ENCODE peak calls at places on chromosomes 12 and 14, in ten cellular contexts. V, H, F, R, U, Q, O, Z, B and A are unnamed samples.

GRCh38 chr12:131862994-131863710 is 31.3 kb upstream of the ULK1 start:
- DNase-seq in U (no peak), O (peak), Q (no peak), F (no peak), H (no peak), V (no peak), Z (no peak), B (no peak), R (no peak), A (peak)

GRCh38 chr12:42426733-42427132 is 100.8 kb downstream of the PPHLN1 start:
- DNase-seq in U (no peak), F (no peak), Q (no peak), O (no peak), V (no peak), R (no peak), B (no peak), H (no peak), Z (peak), A (no peak)

GRCh38 chr14:90519262-90519920 is 122.6 kb downstream of the CALM1 start:
- DNase-seq in Z (no peak), U (no peak), B (no peak), V (no peak), Q (no peak), R (no peak), O (no peak), H (no peak), F (no peak), A (no peak)

GRCh38 chr14:75132374-75133086 is 5.7 kb upstream of the NEK9 start:
- DNase-seq in H (peak), O (peak), U (no peak), F (peak), B (no peak), V (no peak), Z (peak), R (no peak), Q (peak), A (no peak)

GRCh38 chr14:104756477-104757237 is 3.7 kb downstream of the SIVA1 start:
- DNase-seq in V (no peak), O (no peak), R (no peak), Z (no peak), B (no peak), H (no peak), U (no peak), Q (no peak), F (no peak), A (no peak)

GRCh38 chr12:123546281-123546680 is 12.8 kb upstream of the RILPL1 start:
- DNase-seq in Z (peak), H (no peak), F (no peak), O (peak), U (no peak), Q (no peak), B (no peak), R (no peak), V (no peak), A (no peak)

GRCh38 chr12:119328111-119328510 is 6.4 kb upstream of the CCDC60 start:
- DNase-seq in Z (no peak), O (no peak), H (no peak), U (no peak), F (no peak), R (no peak), V (no peak), B (no peak), Q (no peak), A (no peak)

GRCh38 chr12:57754411-57755193 is at the start of gene MARCHF9:
- DNase-seq in B (peak), Q (peak), H (peak), V (peak), R (peak), U (no peak), Z (no peak), F (peak), O (peak), A (no peak)

GRCh38 chr14:50668008-50668851 is at the start of gene SAV1:
- DNase-seq in Q (peak), O (peak), U (peak), H (peak), B (peak), F (peak), R (peak), V (peak), Z (peak), A (peak)

GRCh38 chr14:101253948-101254347 is 307.3 kb upstream of the DIO3 start:
- DNase-seq in U (no peak), R (no peak), H (no peak), B (no peak), V (no peak), Z (no peak), F (no peak), O (no peak), Q (no peak), A (no peak)

GRCh38 chr12:119728437-119728730 is 60.5 kb downstream of the PRKAB1 start:
- DNase-seq in V (no peak), Q (no peak), U (no peak), Z (no peak), R (no peak), B (no peak), F (no peak), H (no peak), O (no peak), A (no peak)

GRCh38 chr12:46489951-46490388 is 117.4 kb upstream of the SLC38A2 start:
- DNase-seq in F (no peak), O (no peak), V (no peak), U (no peak), H (no peak), Z (no peak), R (no peak), B (no peak), Q (no peak), A (no peak)

GRCh38 chr12:49923878-49924610 is 20.3 kb upstream of the FAIM2 start:
- DNase-seq in Q (no peak), Z (no peak), B (no peak), H (no peak), O (no peak), U (no peak), F (no peak), V (no peak), R (peak), A (no peak)

GRCh38 chr12:110349521-110350151 is 53.9 kb downstream of the ANAPC7 start:
- DNase-seq in Z (no peak), U (no peak), B (no peak), V (peak), Q (no peak), O (no peak), F (no peak), H (no peak), R (peak), A (no peak)

GRCh38 chr14:93969082-93969828 is 7.1 kb downstream of the ASB2 start:
- DNase-seq in F (no peak), Z (no peak), H (no peak), V (no peak), U (no peak), B (no peak), Q (no peak), R (no peak), O (no peak), A (no peak)

GRCh38 chr12:65902504-65902903 is 78.2 kb downstream of the HMGA2 start:
- DNase-seq in Q (no peak), H (no peak), V (no peak), O (peak), Z (no peak), F (no peak), R (no peak), B (no peak), U (no peak), A (no peak)

GRCh38 chr14:95464103-95464502 is 52.3 kb downstream of the SYNE3 start:
- DNase-seq in U (no peak), B (no peak), F (no peak), Q (no peak), O (no peak), H (no peak), Z (no peak), V (no peak), R (no peak), A (no peak)

GRCh38 chr14:99201351-99202073 is 70.5 kb downstream of the BCL11B start:
- DNase-seq in R (no peak), F (no peak), Z (no peak), V (no peak), Q (no peak), U (no peak), H (no peak), B (no peak), O (no peak), A (no peak)

GRCh38 chr14:64848239-64848638 is 31.5 kb downstream of the SPTB start:
- DNase-seq in O (no peak), Q (no peak), F (no peak), R (no peak), B (no peak), Z (no peak), V (no peak), U (no peak), H (no peak), A (no peak)

GRCh38 chr14:56268653-56269052 is 150.4 kb downstream of the PELI2 start:
- DNase-seq in Q (no peak), H (no peak), F (no peak), B (no peak), R (no peak), Z (no peak), O (no peak), U (no peak), V (no peak), A (no peak)

GRCh38 chr14:104665663-104666522 is 23.5 kb upstream of the INF2 start:
- DNase-seq in U (no peak), B (peak), O (no peak), Z (no peak), F (no peak), H (no peak), R (peak), Q (peak), V (peak), A (no peak)

GRCh38 chr12:122983789-122984515 is 3.5 kb downstream of the ARL6IP4 start:
- DNase-seq in Z (no peak), F (no peak), H (no peak), R (no peak), B (no peak), U (no peak), Q (no peak), O (no peak), V (no peak), A (no peak)

GRCh38 chr12:46675736-46676135 is 150.1 kb downstream of the SLC38A4 start:
- DNase-seq in H (no peak), Z (no peak), Q (no peak), O (peak), F (peak), R (peak), B (no peak), V (no peak), U (no peak), A (peak)

GRCh38 chr12:92602476-92602875 is 100.3 kb upstream of the PLEKHG7 start:
- DNase-seq in R (no peak), Z (peak), Q (no peak), F (no peak), V (no peak), B (no peak), H (no peak), U (peak), O (peak), A (no peak)

GRCh38 chr12:67082221-67082620 is 186.9 kb upstream of the CAND1 start:
- DNase-seq in F (no peak), O (no peak), Q (no peak), B (no peak), R (no peak), Z (no peak), V (no peak), H (no peak), U (no peak), A (no peak)

GRCh38 chr14:95265106-95266094 is 54.3 kb downstream of the CLMN start:
- DNase-seq in H (no peak), Q (no peak), Z (peak), U (peak), O (peak), F (peak), V (no peak), R (no peak), B (peak), A (no peak)

GRCh38 chr14:34714320-34715107 is at the start of gene CFL2:
- DNase-seq in H (peak), U (no peak), B (peak), Z (peak), R (peak), Q (peak), V (peak), F (peak), O (peak), A (peak)

GRCh38 chr12:123395236-123395635 is 11.3 kb downstream of the KMT5A start:
- DNase-seq in O (no peak), B (no peak), U (no peak), V (no peak), F (no peak), R (no peak), Z (no peak), Q (no peak), H (no peak), A (no peak)

GRCh38 chr12:131695968-131696367 is 14.9 kb upstream of the SFSWAP start:
- DNase-seq in H (no peak), V (no peak), R (no peak), F (no peak), B (no peak), Z (no peak), Q (no peak), U (no peak), O (no peak), A (peak)

GRCh38 chr12:92506891-92507290 is 195.9 kb upstream of the PLEKHG7 start:
- DNase-seq in F (no peak), H (no peak), R (no peak), Q (no peak), U (no peak), O (no peak), Z (no peak), V (no peak), B (no peak), A (no peak)

GRCh38 chr14:36773558-36773957 is 111.9 kb downstream of the PAX9 start:
- DNase-seq in B (no peak), Z (no peak), R (no peak), Q (no peak), O (peak), V (no peak), H (no peak), F (no peak), U (no peak), A (no peak)

GRCh38 chr12:49389092-49389703 is 21.9 kb downstream of the SPATS2 start:
- DNase-seq in B (peak), V (peak), F (peak), O (no peak), Z (no peak), H (peak), Q (no peak), R (peak), U (no peak), A (no peak)

GRCh38 chr14:91303091-91303923 is 58.8 kb upstream of the GPR68 start:
- DNase-seq in U (no peak), V (no peak), H (peak), Q (no peak), F (peak), Z (no peak), O (no peak), B (no peak), R (peak), A (no peak)

GRCh38 chr14:105201928-105202513 is 20.9 kb upstream of the NUDT14 start:
- DNase-seq in V (peak), Z (no peak), Q (no peak), U (no peak), B (no peak), O (no peak), R (peak), H (no peak), F (no peak), A (no peak)

GRCh38 chr14:35534884-35535793 is 1.2 kb downstream of the INSM2 start:
- DNase-seq in V (peak), O (peak), F (peak), U (peak), H (peak), B (peak), Z (peak), Q (peak), R (peak), A (peak)

GRCh38 chr14:26963696-26964095 is 365.9 kb upstream of the NOVA1 start:
- DNase-seq in U (no peak), B (no peak), Z (no peak), R (no peak), H (no peak), O (no peak), V (no peak), Q (no peak), F (no peak), A (no peak)